ENCODE peak calls at places on chromosome X, in ten cellular contexts. I is RWPE1, J is dorsolateral prefrontal cortex, X is astrocyte of the cerebellum, Q is GM12865, D is nephron progenitor cell, W is AG10803, Z is cardiac muscle cell, G is GM06990, P is glutamatergic neuron. F is an unnamed sample.

GRCh38 chrX:23952984-23953907 is 45.4 kb downstream of the CXorf58 start:
- DNase-seq in I (no peak), J (no peak), X (no peak), Q (peak; percentile 65), D (no peak), W (no peak), Z (no peak), G (peak; percentile 24), P (no peak), F (peak; percentile 53)

GRCh38 chrX:153871946-153872878 is 13.8 kb downstream of the L1CAM start:
- DNase-seq in I (no peak), J (no peak), X (no peak), Q (no peak), D (no peak), W (no peak), Z (no peak), G (no peak), P (no peak), F (no peak)

GRCh38 chrX:119605398-119605738 is 856 bp downstream of the NKRF start:
- DNase-seq in I (peak; percentile 12), J (no peak), X (no peak), Q (no peak), D (peak; percentile 5), W (no peak), Z (no peak), G (no peak), P (no peak), F (no peak)

GRCh38 chrX:130100180-130100579 is 10.1 kb downstream of the ELF4 start:
- DNase-seq in I (no peak), J (no peak), X (peak; percentile 40), Q (no peak), D (no peak), W (peak; percentile 97), Z (peak; percentile 91), G (no peak), P (no peak), F (no peak)

GRCh38 chrX:135632353-135632752 is 81.1 kb upstream of the CT45A1 start:
- DNase-seq in I (no peak), J (no peak), X (no peak), Q (peak; percentile 53), D (no peak), W (no peak), Z (no peak), G (peak; percentile 12), P (no peak), F (peak; percentile 14)

GRCh38 chrX:50814701-50815476 is 895 bp upstream of the SHROOM4 start:
- DNase-seq in I (no peak), J (peak; percentile 85), X (no peak), Q (no peak), D (no peak), W (peak; percentile 20), Z (peak; percentile 51), G (no peak), P (no peak), F (no peak)

GRCh38 chrX:53045002-53045401 is 3.6 kb upstream of the GPR173 start:
- DNase-seq in I (no peak), J (no peak), X (no peak), Q (no peak), D (no peak), W (no peak), Z (no peak), G (no peak), P (no peak), F (no peak)

GRCh38 chrX:151488677-151489076 is 74.8 kb upstream of the PASD1 start:
- DNase-seq in I (peak; percentile 7), J (no peak), X (no peak), Q (peak; percentile 24), D (no peak), W (no peak), Z (no peak), G (no peak), P (no peak), F (peak; percentile 17)

GRCh38 chrX:15511563-15511962 is 11.0 kb downstream of the BMX start:
- DNase-seq in I (no peak), J (no peak), X (no peak), Q (no peak), D (no peak), W (no peak), Z (no peak), G (no peak), P (no peak), F (no peak)

GRCh38 chrX:44203791-44204190 is 139.7 kb downstream of the EFHC2 start:
- DNase-seq in I (no peak), J (no peak), X (no peak), Q (no peak), D (no peak), W (no peak), Z (no peak), G (no peak), P (no peak), F (no peak)

GRCh38 chrX:42075032-42075431 is 151.7 kb upstream of the CASK start:
- DNase-seq in I (no peak), J (no peak), X (no peak), Q (no peak), D (no peak), W (no peak), Z (no peak), G (no peak), P (no peak), F (no peak)

GRCh38 chrX:1860936-1861670 is 246.2 kb downstream of the ASMT start:
- DNase-seq in I (no peak), J (no peak), X (no peak), Q (no peak), D (no peak), W (no peak), Z (no peak), G (no peak), P (peak; percentile 41), F (no peak)
- TF ChIP-seq CTCF in I (no peak), J (no peak), X (no peak), Q (no peak), D (no peak), W (no peak), Z (no peak), G (no peak), P (no peak), F (no peak)

GRCh38 chrX:81378550-81378949 is 176.6 kb downstream of the SH3BGRL start:
- DNase-seq in I (no peak), J (no peak), X (no peak), Q (no peak), D (no peak), W (no peak), Z (no peak), G (no peak), P (no peak), F (no peak)

DNA sequence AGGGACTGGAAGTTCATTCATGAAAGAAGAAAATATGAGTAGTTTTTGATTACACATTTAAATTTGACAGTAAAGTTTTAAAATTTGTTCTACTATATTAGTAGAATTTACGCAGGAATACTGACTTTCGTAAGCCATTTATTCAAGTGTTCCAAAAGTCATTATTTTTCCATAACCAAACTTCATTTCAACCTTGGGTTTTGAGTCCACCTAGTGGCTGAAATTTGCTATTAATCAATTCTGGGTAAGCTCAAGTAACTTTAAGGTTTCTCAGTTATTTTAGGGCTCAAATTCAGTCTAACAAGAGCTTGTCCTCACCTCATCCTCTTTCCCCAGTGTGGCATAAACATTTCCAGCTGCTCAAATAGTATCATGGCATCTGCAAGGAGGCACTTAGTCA is 175.4 kb downstream of the SH3BGRL start:
- DNase-seq in I (peak; percentile 1), J (no peak), X (peak; percentile 20), Q (peak; percentile 13), D (no peak), W (peak; percentile 24), Z (peak; percentile 45), G (no peak), P (no peak), F (peak; percentile 2)
- TF ChIP-seq CTCF in I (peak; percentile 29), J (peak; percentile 65), X (peak; percentile 37), Q (peak; percentile 30), D (peak; percentile 48), W (peak; percentile 56), Z (peak; percentile 48), G (peak; percentile 59), P (peak; percentile 69), F (no peak)

DNA sequence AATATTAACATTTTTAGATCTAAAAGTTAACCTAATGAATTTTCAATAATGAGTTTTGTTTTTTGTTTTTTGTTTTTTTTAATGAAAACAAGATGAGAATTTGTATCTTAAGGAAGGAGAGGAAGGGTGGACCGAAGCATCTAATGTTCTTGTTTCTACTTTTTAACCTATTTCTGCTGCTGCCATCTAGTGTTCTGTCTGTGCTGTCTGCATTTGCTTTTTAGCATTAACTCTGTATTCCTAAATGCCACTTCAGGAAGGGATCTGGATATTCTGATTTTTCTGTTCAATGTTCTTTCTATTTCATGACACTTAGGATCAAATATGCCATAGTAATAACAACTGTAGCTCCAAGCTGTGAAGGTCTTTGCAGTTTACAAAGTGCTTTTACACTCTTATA is 161.7 kb downstream of the BRWD3 start:
- DNase-seq in I (peak; percentile 1), J (no peak), X (no peak), Q (peak; percentile 0), D (no peak), W (peak; percentile 3), Z (peak; percentile 16), G (no peak), P (no peak), F (no peak)
- TF ChIP-seq CTCF in I (peak; percentile 48), J (peak; percentile 30), X (peak; percentile 40), Q (peak; percentile 36), D (no peak), W (peak; percentile 47), Z (peak; percentile 44), G (peak; percentile 55), P (no peak), F (peak; percentile 26)

GRCh38 chrX:108139303-108139702 is 47.7 kb downstream of the ATG4A start:
- DNase-seq in I (no peak), J (no peak), X (no peak), Q (peak; percentile 7), D (no peak), W (no peak), Z (no peak), G (no peak), P (no peak), F (no peak)
- TF ChIP-seq CTCF in I (peak; percentile 29), J (no peak), X (peak; percentile 45), Q (peak; percentile 30), D (peak; percentile 28), W (peak; percentile 56), Z (peak; percentile 60), G (peak; percentile 72), P (peak; percentile 44), F (no peak)

F was measured in GM20000.